ENCODE peak calls at places on chromosomes 5 and 9, in six cellular contexts. M is gastrocnemius medialis, D is endothelial cell of umbilical vein, P is breast epithelium, W is adrenal gland, U is GM12878. R is an unnamed sample.
A peak's percentile ranks its signal among the peaks of the same experiment; 100 is the strongest.

GRCh38 chr9:134637696-134638502 is 3.7 kb upstream of the COL5A1 start:
- DNase-seq in P (no peak), W (peak; percentile 90), U (no peak), M (no peak), D (no peak), R (no peak)

GRCh38 chr5:168699002-168699401 is 119.8 kb upstream of the PANK3 start:
- DNase-seq in D (no peak), M (no peak), P (no peak), W (no peak), U (no peak), R (no peak)

GRCh38 chr9:106878943-106879916 is 16.3 kb downstream of the ZNF462 start:
- DNase-seq in P (peak; percentile 74), W (peak; percentile 89), U (no peak), M (peak; percentile 68), D (peak; percentile 85), R (peak; percentile 62)

GRCh38 chr9:21904776-21905175 is 89.4 kb downstream of the CDKN2A start:
- DNase-seq in P (no peak), D (no peak), M (no peak), W (no peak), U (no peak), R (no peak)

GRCh38 chr9:111108946-111109345 is 70.7 kb upstream of the LPAR1 start:
- DNase-seq in P (no peak), W (peak; percentile 23), U (no peak), D (no peak), M (no peak), R (peak; percentile 43)

GRCh38 chr9:134396258-134396742 is 70.0 kb downstream of the RXRA start:
- DNase-seq in W (no peak), U (peak; percentile 72), D (no peak), P (no peak), M (no peak), R (no peak)

GRCh38 chr5:72433520-72433919 is 73.7 kb downstream of the ZNF366 start:
- DNase-seq in U (no peak), P (no peak), W (no peak), M (no peak), D (no peak), R (no peak)

GRCh38 chr5:36200513-36200912 is 41.2 kb downstream of the NADK2 start:
- DNase-seq in D (peak; percentile 23), M (no peak), P (no peak), W (no peak), U (no peak), R (no peak)

GRCh38 chr5:148998174-148998797 is 64.6 kb downstream of the SH3TC2 start:
- DNase-seq in M (no peak), U (no peak), D (peak; percentile 68), W (no peak), P (no peak), R (peak; percentile 75)

GRCh38 chr5:138000102-138000723 is 32.7 kb downstream of the FAM13B start:
- DNase-seq in D (peak; percentile 11), P (no peak), U (no peak), M (peak; percentile 18), W (peak; percentile 91), R (no peak)

GRCh38 chr9:97803167-97804058 is 49.6 kb upstream of the FOXE1 start:
- DNase-seq in U (no peak), M (peak; percentile 56), P (peak; percentile 83), D (peak; percentile 25), W (peak; percentile 78), R (peak; percentile 94)
- TF ChIP-seq POLR2A in U (no peak), M (no peak), P (no peak), D (no peak), W (no peak), R (peak; percentile 67)

GRCh38 chr5:109741390-109741789 is 51.7 kb downstream of the MAN2A1 start:
- DNase-seq in D (no peak), M (no peak), P (no peak), W (no peak), U (no peak), R (no peak)
- H3K27ac ChIP-seq in D (no peak overlapping the region), M (no peak overlapping the region), P (no peak overlapping the region), W (no peak overlapping the region), U (no peak overlapping the region), R (no peak overlapping the region)

DNA sequence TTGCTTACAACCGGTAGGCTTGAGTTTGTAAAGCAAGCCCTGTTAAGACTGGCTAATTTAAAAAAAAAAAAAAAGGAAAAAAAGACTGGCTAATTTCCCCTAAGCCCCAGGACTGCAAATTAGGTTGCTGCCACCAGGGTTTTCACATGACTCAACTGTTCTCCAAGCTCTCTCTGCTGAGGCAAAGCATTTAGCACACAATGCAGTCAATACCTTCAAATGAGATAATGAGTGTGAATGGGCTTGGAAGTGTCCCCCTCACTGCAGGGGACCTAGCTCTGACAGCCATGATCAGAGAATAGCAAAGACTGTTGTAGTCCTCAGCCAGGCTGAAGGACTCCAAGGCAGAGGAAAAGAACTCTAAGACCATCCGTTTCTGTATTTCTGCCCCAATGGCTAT is 42.8 kb upstream of the ZSWIM6 start:
- DNase-seq in W (no peak), P (no peak), D (no peak), U (no peak), M (no peak), R (no peak)
- TF ChIP-seq CTCF in W (no peak), P (no peak), D (no peak), U (no peak), M (no peak), R (no peak)

GRCh38 chr5:88889165-88890069 is 6.4 kb upstream of the MEF2C start:
- DNase-seq in U (no peak), D (peak; percentile 66), M (peak; percentile 80), P (no peak), W (peak; percentile 80), R (peak; percentile 29)
- TF ChIP-seq POLR2A in U (peak; percentile 92), D (no peak), M (peak; percentile 71), P (peak; percentile 17), W (no peak), R (peak; percentile 14)

DNA sequence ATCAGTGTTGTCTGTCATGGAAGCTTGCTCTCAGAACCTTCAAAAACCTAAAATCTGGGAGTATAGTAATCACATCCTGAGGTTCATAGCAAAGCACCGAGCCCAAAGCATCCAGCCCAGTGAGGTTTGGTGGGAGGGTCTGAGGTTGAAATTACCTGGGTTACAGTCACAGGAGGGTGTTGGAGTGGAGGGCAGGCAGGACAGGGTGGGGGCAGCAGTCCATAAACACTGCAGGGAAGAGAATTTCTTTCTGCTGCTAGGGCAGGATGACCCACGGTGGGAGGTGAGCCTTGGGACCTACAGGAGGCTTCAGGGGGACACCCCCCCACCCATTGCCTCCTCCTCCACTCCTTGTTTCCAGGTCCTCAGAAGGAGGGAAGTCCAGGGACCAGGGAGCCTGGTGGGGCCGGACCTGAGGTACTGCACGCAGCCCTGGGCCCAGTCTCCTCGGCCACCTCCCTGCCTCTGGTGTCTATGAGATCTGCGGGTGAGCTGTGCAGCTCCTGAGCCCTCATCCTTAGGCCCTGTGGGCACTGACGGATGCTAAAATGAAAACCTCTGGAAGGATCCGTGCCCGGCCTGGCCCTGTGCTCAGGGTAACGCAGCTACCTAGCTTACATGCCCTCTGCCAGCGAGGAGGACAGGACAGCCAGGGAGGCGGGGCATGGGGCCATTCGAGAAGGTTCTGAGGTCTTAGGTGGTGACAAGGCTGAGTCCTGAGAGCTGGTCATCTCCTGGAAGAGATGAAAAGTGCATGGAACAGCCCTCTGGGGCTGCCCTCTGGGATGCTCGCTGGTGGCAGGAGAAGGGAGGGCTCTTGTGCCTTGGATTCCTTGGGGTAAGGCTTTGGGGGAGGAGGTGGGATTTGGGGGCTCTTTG is 1.8 kb upstream of the ADCY2 start:
- DNase-seq in U (no peak), W (no peak), D (no peak), M (peak; percentile 61), P (no peak), R (no peak)
- H3K27ac ChIP-seq in U (no peak overlapping the region), W (no peak overlapping the region), D (no peak overlapping the region), M (peak overlapping the region; percentile 89), P (no peak overlapping the region), R (no peak overlapping the region)

DNA sequence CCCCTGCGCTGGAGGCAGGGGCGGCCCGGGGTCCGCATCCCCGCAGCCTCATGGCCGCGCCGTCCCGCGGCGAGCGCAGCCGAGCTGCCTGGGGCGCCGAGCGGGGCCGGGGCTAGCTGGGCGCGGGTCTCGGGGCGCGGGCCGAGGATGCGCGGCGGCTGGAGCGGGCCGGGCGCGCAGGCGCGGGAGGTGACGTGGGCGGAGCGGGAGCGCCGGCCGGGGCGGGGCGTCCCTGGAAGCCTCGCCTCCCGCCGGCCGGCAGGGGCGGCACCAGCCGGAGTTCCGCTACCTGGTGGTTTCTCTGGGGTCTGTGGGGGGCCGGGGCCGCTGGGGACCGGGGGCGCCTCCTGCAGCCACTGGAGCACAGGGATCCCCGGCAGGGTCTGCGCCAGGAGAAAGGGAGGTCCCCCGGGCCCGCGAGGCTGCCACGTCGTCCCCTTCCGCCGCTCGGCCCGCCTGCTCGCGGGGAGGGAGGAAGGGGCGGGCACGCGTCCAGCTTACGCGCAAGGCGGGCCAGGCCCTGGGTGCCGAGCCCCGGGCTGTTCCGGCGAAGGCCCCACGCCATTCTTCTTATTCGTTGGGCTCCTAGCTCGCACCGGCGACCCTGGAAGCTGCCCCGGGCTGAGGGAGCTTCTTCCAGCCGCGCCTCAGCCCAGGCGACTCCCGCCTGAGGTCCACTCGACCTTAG is at the start of gene LPCAT1:
- DNase-seq in M (peak; percentile 42), P (peak; percentile 56), W (peak; percentile 75), U (no peak), D (peak; percentile 70), R (peak; percentile 79)
- TF ChIP-seq CTCF in M (peak; percentile 42), P (no peak), W (peak; percentile 40), U (no peak), D (no peak), R (no peak)

DNA sequence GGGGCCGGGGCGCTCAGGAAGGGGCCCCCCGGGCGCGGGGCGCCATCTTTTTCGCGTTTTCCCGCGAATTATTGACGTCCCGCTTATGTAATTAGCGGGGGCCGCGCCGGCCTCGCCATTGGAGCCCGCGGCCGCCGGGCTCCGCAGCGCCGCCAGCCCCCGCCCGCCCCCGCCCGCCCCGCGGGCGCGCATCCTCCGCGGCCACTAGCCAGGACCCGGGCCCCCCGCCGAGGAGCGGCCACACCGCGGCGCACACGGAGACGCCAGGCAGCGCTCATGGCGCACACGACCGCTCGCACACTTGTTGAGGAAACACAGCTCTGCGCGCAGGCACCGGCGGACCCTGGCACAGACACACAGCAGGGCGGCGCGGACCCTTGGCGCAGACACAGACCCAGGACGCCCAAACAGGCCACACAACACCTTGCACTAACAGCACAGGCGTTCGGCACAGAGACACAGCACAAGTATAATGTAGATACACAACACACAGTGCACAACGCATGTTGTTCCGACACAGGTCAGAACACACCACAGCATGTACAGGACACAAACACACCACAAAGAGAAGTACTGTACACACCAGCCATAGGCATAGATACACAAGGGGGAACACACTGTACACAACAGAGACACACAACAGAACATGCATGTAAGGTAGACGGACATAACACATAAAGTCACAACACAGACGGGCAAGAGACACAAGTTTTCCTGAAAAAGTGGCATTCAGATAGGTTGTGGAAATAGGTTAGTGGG is 467 bp upstream of the PHF19 start:
- DNase-seq in D (peak; percentile 76), W (peak; percentile 51), P (no peak), M (no peak), U (no peak), R (peak; percentile 42)
- TF ChIP-seq POLR2A in D (no peak), W (no peak), P (no peak), M (no peak), U (peak; percentile 92), R (no peak)